ENCODE peak calls at places on chromosomes 7 and 10, in six cellular contexts. W, B, I, J, P and T are unnamed samples.

GRCh38 chr10:29150010-29150409 is 138.9 kb upstream of the LYZL1 start:
- DNase-seq in W (no peak), I (no peak), P (no peak), B (peak; percentile 31), J (peak; percentile 25), T (no peak)

GRCh38 chr7:90611115-90611514 is 15.0 kb downstream of the CDK14 start:
- DNase-seq in W (no peak), P (no peak), J (no peak), B (no peak), I (no peak), T (no peak)

GRCh38 chr7:74002474-74003017 is 25.4 kb upstream of the ELN start:
- DNase-seq in I (peak; percentile 68), W (no peak), J (no peak), B (peak; percentile 83), P (no peak), T (peak; percentile 86)

GRCh38 chr7:91050677-91051076 is 213.6 kb upstream of the FZD1 start:
- DNase-seq in W (no peak), B (peak; percentile 12), J (no peak), I (no peak), P (no peak), T (no peak)

GRCh38 chr10:119705434-119705831 is 20.4 kb upstream of the INPP5F start:
- DNase-seq in B (no peak), P (no peak), J (no peak), W (no peak), I (no peak), T (no peak)

GRCh38 chr7:155425946-155426345 is 32.0 kb upstream of the EN2 start:
- DNase-seq in I (no peak), J (no peak), W (no peak), B (no peak), P (no peak), T (no peak)

GRCh38 chr10:102652170-102652926 is 8.1 kb downstream of the TRIM8 start:
- DNase-seq in J (no peak), P (no peak), W (peak; percentile 40), I (no peak), B (no peak), T (no peak)

GRCh38 chr10:104273291-104273690 is 4.3 kb downstream of the GSTO2 start:
- DNase-seq in J (no peak), I (no peak), B (peak; percentile 81), P (no peak), W (no peak), T (peak; percentile 55)

GRCh38 chr7:81111781-81112540 is 193.1 kb upstream of the SEMA3C start:
- DNase-seq in I (peak; percentile 10), B (peak; percentile 62), W (no peak), P (peak; percentile 37), J (no peak), T (peak; percentile 40)

GRCh38 chr7:54798569-54798968 is 39.6 kb upstream of the SEC61G start:
- DNase-seq in B (no peak), I (no peak), J (no peak), W (no peak), P (no peak), T (no peak)

GRCh38 chr10:118939216-118940007 is 90.1 kb upstream of the NANOS1 start:
- DNase-seq in W (no peak), I (no peak), B (peak; percentile 9), J (no peak), P (no peak), T (peak; percentile 35)

GRCh38 chr10:77909021-77909754 is 17.4 kb downstream of the DLG5 start:
- DNase-seq in P (no peak), B (no peak), W (no peak), I (no peak), J (no peak), T (no peak)

GRCh38 chr10:80081801-80082750 is 3.6 kb downstream of the TMEM254 start:
- DNase-seq in I (no peak), P (no peak), B (no peak), J (no peak), W (no peak), T (no peak)

GRCh38 chr7:18995811-18996400 is 121.5 kb downstream of the TWIST1 start:
- DNase-seq in J (no peak), I (no peak), B (no peak), P (no peak), W (no peak), T (no peak)

GRCh38 chr7:128076216-128076821 is 45.1 kb upstream of the LRRC4 start:
- DNase-seq in I (no peak), W (no peak), P (no peak), J (no peak), B (no peak), T (no peak)

GRCh38 chr7:113370910-113371309 is 252.6 kb upstream of the SMIM30 start:
- DNase-seq in B (peak; percentile 1), P (no peak), I (no peak), J (no peak), W (no peak), T (no peak)

GRCh38 chr7:142412551-142413193 is 154.8 kb upstream of the PRSS58 start:
- DNase-seq in P (peak; percentile 72), I (no peak), J (no peak), W (peak; percentile 43), B (peak; percentile 72), T (peak; percentile 70)

GRCh38 chr7:27147211-27148030 is at the start of gene HOXA6:
- DNase-seq in J (peak; percentile 84), I (no peak), P (no peak), B (peak; percentile 22), W (no peak), T (no peak)

GRCh38 chr7:72182036-72182435 is 230.1 kb downstream of the CALN1 start:
- DNase-seq in B (no peak), I (no peak), P (no peak), J (no peak), W (no peak), T (no peak)

GRCh38 chr10:75428434-75429158 is 2.8 kb upstream of the LRMDA start:
- DNase-seq in J (peak; percentile 92), P (peak; percentile 53), W (no peak), B (peak; percentile 13), I (no peak), T (peak; percentile 33)

GRCh38 chr10:124605001-124605370 is 139.2 kb downstream of the FAM53B start:
- DNase-seq in J (no peak), B (no peak), P (no peak), W (no peak), I (no peak), T (no peak)

GRCh38 chr7:112781558-112781957 is 8.6 kb downstream of the TMEM168 start:
- DNase-seq in J (no peak), B (no peak), W (no peak), P (no peak), I (no peak), T (no peak)

GRCh38 chr10:3467052-3467906 is 294.7 kb upstream of the PITRM1 start:
- DNase-seq in B (peak; percentile 98), P (peak; percentile 28), I (peak; percentile 96), W (no peak), J (peak; percentile 65), T (peak; percentile 96)

GRCh38 chr10:26430641-26431163 is 7.4 kb upstream of the APBB1IP start:
- DNase-seq in W (no peak), I (peak; percentile 48), P (no peak), B (peak; percentile 72), J (no peak), T (peak; percentile 65)

GRCh38 chr10:122494173-122494820 is 32.9 kb downstream of the HTRA1 start:
- DNase-seq in B (no peak), I (no peak), P (no peak), J (no peak), W (no peak), T (no peak)

GRCh38 chr7:137771273-137771672 is 75.5 kb downstream of the DGKI start:
- DNase-seq in J (no peak), B (no peak), I (peak; percentile 42), W (no peak), P (no peak), T (no peak)